ENCODE peak calls at places on chromosomes 4 and X, in ten cellular contexts. R, D, W, G, A, H, X, C, J and F are unnamed samples.

GRCh38 chrX:56233100-56233499 is 944 bp downstream of the KLF8 start:
- DNase-seq in R (no peak), D (peak; percentile 6), W (no peak), G (no peak), A (no peak), H (no peak), X (peak; percentile 48), C (no peak), J (no peak), F (no peak)

GRCh38 chr4:182449186-182449880 is 206.1 kb downstream of the TENM3 start:
- DNase-seq in R (no peak), D (no peak), W (peak; percentile 53), G (peak; percentile 50), A (no peak), H (peak; percentile 53), X (no peak), C (no peak), J (no peak), F (peak; percentile 55)

GRCh38 chr4:146033149-146033548 is 94.5 kb upstream of the ZNF827 start:
- DNase-seq in R (no peak), D (no peak), W (no peak), G (no peak), A (no peak), H (no peak), X (peak; percentile 57), C (no peak), J (no peak), F (no peak)

GRCh38 chr4:139978692-139979091 is 175.3 kb downstream of the MAML3 start:
- DNase-seq in R (no peak), D (no peak), W (peak; percentile 45), G (no peak), A (no peak), H (no peak), X (no peak), C (no peak), J (no peak), F (no peak)

GRCh38 chr4:109332926-109333464 is 30.5 kb upstream of the COL25A1 start:
- DNase-seq in R (no peak), D (no peak), W (no peak), G (no peak), A (no peak), H (no peak), X (peak; percentile 88), C (peak; percentile 10), J (no peak), F (no peak)

GRCh38 chr4:7236847-7237246 is 44.5 kb downstream of the SORCS2 start:
- DNase-seq in R (no peak), D (no peak), W (no peak), G (no peak), A (no peak), H (no peak), X (no peak), C (peak; percentile 46), J (no peak), F (no peak)

GRCh38 chr4:119087121-119087520 is 48.5 kb upstream of the MYOZ2 start:
- DNase-seq in R (no peak), D (no peak), W (no peak), G (no peak), A (no peak), H (no peak), X (no peak), C (peak; percentile 34), J (no peak), F (no peak)

GRCh38 chr4:155703486-155704227 is 37.0 kb downstream of the GUCY1A1 start:
- DNase-seq in R (no peak), D (no peak), W (no peak), G (no peak), A (no peak), H (no peak), X (no peak), C (no peak), J (no peak), F (peak; percentile 49)

GRCh38 chrX:129842510-129843208 is 1.0 kb downstream of the ZDHHC9 start:
- DNase-seq in R (no peak), D (peak; percentile 14), W (no peak), G (no peak), A (no peak), H (no peak), X (peak; percentile 69), C (peak; percentile 44), J (no peak), F (peak; percentile 69)

GRCh38 chrX:139224953-139225665 is 305.4 kb upstream of the F9 start:
- DNase-seq in R (no peak), D (no peak), W (no peak), G (no peak), A (no peak), H (no peak), X (peak; percentile 82), C (no peak), J (no peak), F (peak; percentile 11)

GRCh38 chr4:157509286-157509685 is 288.8 kb downstream of the GRIA2 start:
- DNase-seq in R (no peak), D (no peak), W (peak; percentile 40), G (no peak), A (no peak), H (no peak), X (no peak), C (no peak), J (no peak), F (no peak)

GRCh38 chrX:48071064-48071985 is at the start of gene ZNF630:
- DNase-seq in R (peak; percentile 20), D (peak; percentile 50), W (peak; percentile 80), G (peak; percentile 16), A (peak; percentile 48), H (peak; percentile 73), X (peak; percentile 89), C (peak; percentile 72), J (peak; percentile 88), F (peak; percentile 75)

GRCh38 chrX:30144971-30145731 is 70.2 kb upstream of the MAGEB2 start:
- DNase-seq in R (no peak), D (no peak), W (no peak), G (no peak), A (no peak), H (no peak), X (no peak), C (no peak), J (no peak), F (peak; percentile 64)

GRCh38 chr4:57157611-57158137 is 47.5 kb upstream of the IGFBP7 start:
- DNase-seq in R (no peak), D (no peak), W (peak; percentile 65), G (no peak), A (no peak), H (no peak), X (no peak), C (no peak), J (no peak), F (no peak)